ENCODE peak calls at places on chromosomes 16 and 17, in four cellular contexts. One of them, this sample, is unnamed.

GRCh38 chr17:67488768-67489167 is 111.7 kb downstream of the PITPNC1 start:
- DNase-seq in mesendoderm: no peak
- DNase-seq in PC-3: no peak
- DNase-seq in DND-41: no peak
- DNase-seq in this sample: no peak

GRCh38 chr17:8744086-8744781 is 402 bp downstream of the CCDC42 start:
- DNase-seq in mesendoderm: no peak
- DNase-seq in PC-3: no peak
- DNase-seq in DND-41: no peak
- DNase-seq in this sample: no peak

GRCh38 chr17:15255713-15256454 is 9.2 kb downstream of the PMP22 start:
- DNase-seq in mesendoderm: no peak
- DNase-seq in PC-3: peak; percentile 34
- DNase-seq in DND-41: no peak
- DNase-seq in this sample: peak; percentile 89

GRCh38 chr17:41777157-41777578 is 9.3 kb downstream of the JUP start:
- DNase-seq in mesendoderm: peak; percentile 79
- DNase-seq in PC-3: no peak
- DNase-seq in DND-41: no peak
- DNase-seq in this sample: no peak

GRCh38 chr17:45130640-45131293 is 1.5 kb downstream of the PLCD3 start:
- DNase-seq in mesendoderm: no peak
- DNase-seq in PC-3: no peak
- DNase-seq in DND-41: no peak
- DNase-seq in this sample: no peak

GRCh38 chr17:17236295-17237025 is 508 bp downstream of the FLCN start:
- DNase-seq in mesendoderm: peak; percentile 74
- DNase-seq in PC-3: peak; percentile 36
- DNase-seq in DND-41: no peak
- DNase-seq in this sample: peak; percentile 14

GRCh38 chr16:19808061-19808621 is 76.5 kb downstream of the GPRC5B start:
- DNase-seq in mesendoderm: no peak
- DNase-seq in PC-3: no peak
- DNase-seq in DND-41: no peak
- DNase-seq in this sample: peak; percentile 23

GRCh38 chr17:31645351-31645750 is 213.7 kb downstream of the COPRS start:
- DNase-seq in mesendoderm: no peak
- DNase-seq in PC-3: no peak
- DNase-seq in DND-41: no peak
- DNase-seq in this sample: no peak

GRCh38 chr17:10804546-10804945 is 647 bp upstream of the TMEM238L start:
- DNase-seq in mesendoderm: no peak
- DNase-seq in PC-3: no peak
- DNase-seq in DND-41: no peak
- DNase-seq in this sample: no peak

GRCh38 chr16:11835891-11836652 is 15.3 kb downstream of the RSL1D1 start:
- DNase-seq in mesendoderm: peak; percentile 72
- DNase-seq in PC-3: no peak
- DNase-seq in DND-41: no peak
- DNase-seq in this sample: peak; percentile 69

GRCh38 chr17:10737168-10737622 is 7.4 kb upstream of the TMEM220 start:
- DNase-seq in mesendoderm: peak; percentile 70
- DNase-seq in PC-3: peak; percentile 56
- DNase-seq in DND-41: peak; percentile 39
- DNase-seq in this sample: peak; percentile 67

GRCh38 chr17:57462007-57462579 is 205.8 kb downstream of the MSI2 start:
- DNase-seq in mesendoderm: no peak
- DNase-seq in PC-3: no peak
- DNase-seq in DND-41: no peak
- DNase-seq in this sample: no peak

GRCh38 chr16:67883146-67883871 is 1.4 kb upstream of the NRN1L start:
- DNase-seq in mesendoderm: peak; percentile 48
- DNase-seq in PC-3: no peak
- DNase-seq in DND-41: no peak
- DNase-seq in this sample: no peak

GRCh38 chr16:67883872-67884261 is 818 bp upstream of the NRN1L start:
- DNase-seq in mesendoderm: peak; percentile 73
- DNase-seq in PC-3: peak; percentile 59
- DNase-seq in DND-41: peak; percentile 68
- DNase-seq in this sample: peak; percentile 29

GRCh38 chr16:67885976-67886375 is 1.3 kb downstream of the NRN1L start:
- DNase-seq in mesendoderm: no peak
- DNase-seq in PC-3: no peak
- DNase-seq in DND-41: no peak
- DNase-seq in this sample: no peak

GRCh38 chr16:67885545-67885944 is 860 bp downstream of the NRN1L start:
- DNase-seq in mesendoderm: peak; percentile 56
- DNase-seq in PC-3: no peak
- DNase-seq in DND-41: no peak
- DNase-seq in this sample: no peak

GRCh38 chr16:67884684-67885083 is at the start of gene NRN1L:
- DNase-seq in mesendoderm: peak; percentile 95
- DNase-seq in PC-3: peak; percentile 77
- DNase-seq in DND-41: peak; percentile 23
- DNase-seq in this sample: peak; percentile 84
- H3K4me2 ChIP-seq in mesendoderm: peak within 1 kb of the TSS; percentile 18
- H3K4me2 ChIP-seq in PC-3: peak within 1 kb of the TSS; percentile 47
- H3K4me2 ChIP-seq in DND-41: no peak within 1 kb of the TSS
- H3K4me2 ChIP-seq in this sample: peak within 1 kb of the TSS; percentile 1

DNA sequence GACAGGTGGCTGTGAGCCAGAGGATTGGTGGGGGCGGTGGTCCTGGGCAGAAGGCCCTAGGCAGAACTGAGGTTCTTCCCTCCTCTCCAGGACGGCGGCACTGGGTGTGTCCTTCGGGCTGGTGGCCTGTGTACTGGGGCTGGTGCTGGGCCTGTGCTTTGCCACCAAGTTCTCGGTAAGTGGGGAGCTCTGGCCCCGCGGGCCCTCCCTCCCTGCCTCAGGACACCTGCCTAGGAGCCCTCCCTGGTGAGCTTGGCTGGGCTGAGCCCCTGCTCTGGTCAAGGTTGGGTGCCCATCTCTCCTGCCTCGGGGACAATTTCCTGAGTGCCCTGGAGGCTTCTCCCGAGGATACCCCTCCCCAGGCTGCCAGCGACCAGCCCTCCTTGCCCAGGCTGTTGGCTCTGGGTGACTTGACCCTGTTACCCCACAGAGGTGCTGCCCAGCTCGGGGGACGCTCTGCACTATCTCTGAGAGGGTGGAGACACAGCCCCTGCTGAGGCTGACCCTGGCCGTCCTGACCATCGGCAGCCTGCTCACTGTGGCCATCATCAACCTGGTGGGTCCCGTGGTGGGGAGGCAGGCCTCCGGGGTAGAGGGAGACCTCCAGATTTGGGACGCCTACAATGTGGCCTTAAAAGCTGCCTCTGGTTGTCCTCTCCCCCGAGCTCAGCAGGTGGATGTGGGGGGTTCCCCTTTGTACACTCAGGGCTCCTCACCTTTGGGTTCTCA is 42.0 kb downstream of the ADCY7 start:
- DNase-seq in mesendoderm: no peak
- DNase-seq in PC-3: no peak
- DNase-seq in DND-41: no peak
- DNase-seq in this sample: no peak
- H3K4me2 ChIP-seq in mesendoderm: no peak overlapping the region
- H3K4me2 ChIP-seq in PC-3: no peak overlapping the region
- H3K4me2 ChIP-seq in DND-41: no peak overlapping the region
- H3K4me2 ChIP-seq in this sample: no peak overlapping the region

GRCh38 chr16:57883953-57884654 is 81.8 kb upstream of the KIFC3 start:
- DNase-seq in mesendoderm: no peak
- DNase-seq in PC-3: no peak
- DNase-seq in DND-41: no peak
- DNase-seq in this sample: no peak
- H3K4me2 ChIP-seq in mesendoderm: peak overlapping the region; percentile 22
- H3K4me2 ChIP-seq in PC-3: no peak overlapping the region
- H3K4me2 ChIP-seq in DND-41: no peak overlapping the region
- H3K4me2 ChIP-seq in this sample: no peak overlapping the region

GRCh38 chr16:2991566-2992261 is 11.5 kb upstream of the PKMYT1 start:
- DNase-seq in mesendoderm: no peak
- DNase-seq in PC-3: no peak
- DNase-seq in DND-41: no peak
- DNase-seq in this sample: no peak

GRCh38 chr16:2988590-2989099 is 8.4 kb upstream of the PKMYT1 start:
- DNase-seq in mesendoderm: no peak
- DNase-seq in PC-3: no peak
- DNase-seq in DND-41: no peak
- DNase-seq in this sample: no peak

GRCh38 chr16:2992383-2993081 is 12.3 kb upstream of the PKMYT1 start:
- DNase-seq in mesendoderm: no peak
- DNase-seq in PC-3: peak; percentile 82
- DNase-seq in DND-41: no peak
- DNase-seq in this sample: no peak

GRCh38 chr16:2987854-2988253 is 7.6 kb upstream of the PKMYT1 start:
- DNase-seq in mesendoderm: no peak
- DNase-seq in PC-3: no peak
- DNase-seq in DND-41: no peak
- DNase-seq in this sample: no peak

DNA sequence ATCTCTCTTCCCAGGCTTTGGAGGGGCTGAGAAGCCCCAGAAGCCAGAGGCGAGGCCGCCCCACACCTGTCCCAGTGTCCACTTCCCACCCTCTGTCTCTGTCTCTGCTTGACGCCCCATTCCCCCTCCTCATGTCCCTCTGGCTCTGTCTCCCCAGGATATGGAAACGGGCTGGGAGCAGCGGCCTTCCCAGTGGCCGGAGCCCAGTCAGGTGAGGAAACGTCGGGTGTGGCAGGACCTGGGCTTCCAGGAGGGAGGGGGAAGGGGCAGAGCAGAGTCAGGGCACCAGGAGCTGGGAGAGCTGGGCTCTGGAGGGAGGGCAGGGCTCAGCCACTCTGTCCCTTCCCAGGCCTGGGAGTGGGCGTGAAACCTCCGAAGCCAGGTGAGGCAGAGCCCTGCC is 10.6 kb upstream of the PKMYT1 start:
- DNase-seq in mesendoderm: no peak
- DNase-seq in PC-3: peak; percentile 28
- DNase-seq in DND-41: no peak
- DNase-seq in this sample: no peak
- H3K4me2 ChIP-seq in mesendoderm: no peak overlapping the region
- H3K4me2 ChIP-seq in PC-3: no peak overlapping the region
- H3K4me2 ChIP-seq in DND-41: no peak overlapping the region
- H3K4me2 ChIP-seq in this sample: no peak overlapping the region

GRCh38 chr17:61305024-61305423 is 94.6 kb upstream of the TBX2 start:
- DNase-seq in mesendoderm: no peak
- DNase-seq in PC-3: no peak
- DNase-seq in DND-41: no peak
- DNase-seq in this sample: no peak

GRCh38 chr17:61303334-61304096 is 96.1 kb upstream of the TBX2 start:
- DNase-seq in mesendoderm: no peak
- DNase-seq in PC-3: no peak
- DNase-seq in DND-41: no peak
- DNase-seq in this sample: peak; percentile 41

GRCh38 chr17:61307905-61308886 is 91.4 kb upstream of the TBX2 start:
- DNase-seq in mesendoderm: no peak
- DNase-seq in PC-3: peak; percentile 75
- DNase-seq in DND-41: no peak
- DNase-seq in this sample: peak; percentile 100

GRCh38 chr17:61302911-61303310 is 96.7 kb upstream of the TBX2 start:
- DNase-seq in mesendoderm: no peak
- DNase-seq in PC-3: no peak
- DNase-seq in DND-41: no peak
- DNase-seq in this sample: no peak

DNA sequence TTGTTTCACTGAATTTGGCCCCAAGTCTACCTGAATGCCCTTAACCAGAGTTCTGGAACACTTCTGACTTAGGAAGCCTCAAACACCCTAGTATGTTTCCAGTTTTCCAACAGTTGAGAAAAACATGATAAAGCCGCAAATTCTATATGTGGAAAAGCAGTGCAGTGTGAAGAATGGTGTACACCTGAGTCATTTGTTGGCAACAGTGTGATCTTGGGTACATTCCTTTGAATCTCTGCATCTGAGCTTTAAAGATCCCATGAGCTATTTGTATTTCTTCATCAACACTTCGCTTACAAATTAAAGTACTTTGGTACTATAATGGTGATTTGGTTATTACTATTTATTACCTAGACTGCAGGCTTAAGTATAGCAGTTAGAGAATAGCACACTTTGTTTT is 93.6 kb upstream of the TBX2 start:
- DNase-seq in mesendoderm: no peak
- DNase-seq in PC-3: peak; percentile 30
- DNase-seq in DND-41: no peak
- DNase-seq in this sample: no peak
- H3K4me2 ChIP-seq in mesendoderm: no peak overlapping the region
- H3K4me2 ChIP-seq in PC-3: no peak overlapping the region
- H3K4me2 ChIP-seq in DND-41: no peak overlapping the region
- H3K4me2 ChIP-seq in this sample: no peak overlapping the region

GRCh38 chr17:75602644-75603043 is 15.0 kb downstream of the MYO15B start:
- DNase-seq in mesendoderm: no peak
- DNase-seq in PC-3: no peak
- DNase-seq in DND-41: no peak
- DNase-seq in this sample: no peak
- H3K4me2 ChIP-seq in mesendoderm: no peak overlapping the region
- H3K4me2 ChIP-seq in PC-3: no peak overlapping the region
- H3K4me2 ChIP-seq in DND-41: no peak overlapping the region
- H3K4me2 ChIP-seq in this sample: no peak overlapping the region

DNA sequence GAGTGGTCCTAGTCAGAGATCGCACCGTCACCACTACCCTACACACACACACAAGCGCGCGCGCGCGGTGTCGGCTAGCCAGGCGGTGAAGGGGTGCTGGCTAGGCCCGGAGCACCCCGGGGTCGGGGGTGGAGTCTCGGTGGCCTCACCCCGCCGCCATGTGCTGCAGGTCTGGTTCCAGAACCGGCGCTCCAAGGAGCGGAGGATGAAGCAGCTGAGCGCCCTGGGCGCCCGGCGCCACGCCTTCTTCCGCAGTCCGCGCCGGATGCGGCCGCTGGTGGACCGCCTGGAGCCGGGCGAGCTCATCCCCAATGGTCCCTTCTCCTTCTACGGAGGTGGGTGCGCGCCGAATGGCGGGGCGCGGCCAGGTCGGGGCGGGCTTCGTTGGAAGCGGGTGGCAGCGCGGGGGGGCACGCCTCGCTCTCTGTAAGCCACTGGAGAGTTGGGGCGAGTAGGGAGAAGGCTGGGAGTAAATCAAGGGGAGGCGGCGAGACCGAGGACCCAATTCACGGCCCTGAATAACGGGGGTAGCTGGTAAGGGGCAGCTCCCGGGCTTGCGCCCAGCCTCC is 4.8 kb downstream of the LHX1 start:
- DNase-seq in mesendoderm: no peak
- DNase-seq in PC-3: no peak
- DNase-seq in DND-41: no peak
- DNase-seq in this sample: no peak
- H3K4me2 ChIP-seq in mesendoderm: peak overlapping the region; percentile 21
- H3K4me2 ChIP-seq in PC-3: no peak overlapping the region
- H3K4me2 ChIP-seq in DND-41: no peak overlapping the region
- H3K4me2 ChIP-seq in this sample: peak overlapping the region; percentile 15

GRCh38 chr17:50362661-50363060 is 10.3 kb downstream of the MRPL27 start:
- DNase-seq in mesendoderm: no peak
- DNase-seq in PC-3: no peak
- DNase-seq in DND-41: no peak
- DNase-seq in this sample: no peak
- H3K4me2 ChIP-seq in mesendoderm: no peak overlapping the region
- H3K4me2 ChIP-seq in PC-3: no peak overlapping the region
- H3K4me2 ChIP-seq in DND-41: no peak overlapping the region
- H3K4me2 ChIP-seq in this sample: no peak overlapping the region

This sample was measured in fibroblast of lung.